ENCODE peak calls at places on chromosomes 5 and 9, in four cellular contexts. One of them, this sample, is unnamed.
A peak's percentile ranks its signal among the peaks of the same experiment; 100 is the strongest.

GRCh38 chr9:133914483-133915342 is 77.4 kb downstream of the VAV2 start:
- DNase-seq in GM12878: no peak
- DNase-seq in H1: no peak
- DNase-seq in K562: no peak
- DNase-seq in this sample: no peak

GRCh38 chr9:126154182-126154827 is 172.3 kb upstream of the MVB12B start:
- DNase-seq in GM12878: no peak
- DNase-seq in H1: no peak
- DNase-seq in K562: no peak
- DNase-seq in this sample: no peak

GRCh38 chr5:173590436-173591299 is 25.8 kb downstream of the BOD1 start:
- DNase-seq in GM12878: no peak
- DNase-seq in H1: no peak
- DNase-seq in K562: no peak
- DNase-seq in this sample: no peak

GRCh38 chr5:175712313-175712680 is 54.4 kb downstream of the HRH2 start:
- DNase-seq in GM12878: no peak
- DNase-seq in H1: no peak
- DNase-seq in K562: no peak
- DNase-seq in this sample: no peak

GRCh38 chr9:101366038-101366756 is 18.6 kb downstream of the BAAT start:
- DNase-seq in GM12878: no peak
- DNase-seq in H1: no peak
- DNase-seq in K562: peak; percentile 35
- DNase-seq in this sample: no peak

GRCh38 chr5:40033411-40033810 is 608.6 kb upstream of the DAB2 start:
- DNase-seq in GM12878: peak; percentile 3
- DNase-seq in H1: no peak
- DNase-seq in K562: no peak
- DNase-seq in this sample: no peak

GRCh38 chr5:761854-762685 is 22.5 kb downstream of the ZDHHC11B start:
- DNase-seq in GM12878: no peak
- DNase-seq in H1: no peak
- DNase-seq in K562: no peak
- DNase-seq in this sample: peak; percentile 83

GRCh38 chr9:138022121-138022741 is 144.6 kb downstream of the CACNA1B start:
- DNase-seq in GM12878: no peak
- DNase-seq in H1: peak; percentile 70
- DNase-seq in K562: peak; percentile 41
- DNase-seq in this sample: peak; percentile 22

GRCh38 chr9:6620353-6620752 is 25.2 kb downstream of the GLDC start:
- DNase-seq in GM12878: no peak
- DNase-seq in H1: no peak
- DNase-seq in K562: no peak
- DNase-seq in this sample: no peak

GRCh38 chr9:74285075-74285474 is 212.1 kb upstream of the RORB start:
- DNase-seq in GM12878: no peak
- DNase-seq in H1: no peak
- DNase-seq in K562: no peak
- DNase-seq in this sample: no peak

GRCh38 chr5:32501071-32501470 is 56.5 kb upstream of the ZFR start:
- DNase-seq in GM12878: no peak
- DNase-seq in H1: no peak
- DNase-seq in K562: no peak
- DNase-seq in this sample: no peak

GRCh38 chr5:77972545-77973252 is 196.6 kb upstream of the TBCA start:
- DNase-seq in GM12878: no peak
- DNase-seq in H1: no peak
- DNase-seq in K562: no peak
- DNase-seq in this sample: peak; percentile 76

GRCh38 chr5:127878174-127878750 is 175.1 kb downstream of the CCDC192 start:
- DNase-seq in GM12878: no peak
- DNase-seq in H1: peak; percentile 13
- DNase-seq in K562: peak; percentile 10
- DNase-seq in this sample: peak; percentile 12

GRCh38 chr9:3238241-3238640 is 287.6 kb downstream of the RFX3 start:
- DNase-seq in GM12878: no peak
- DNase-seq in H1: no peak
- DNase-seq in K562: no peak
- DNase-seq in this sample: no peak

GRCh38 chr5:160048131-160048530 is 39.2 kb downstream of the TTC1 start:
- DNase-seq in GM12878: no peak
- DNase-seq in H1: no peak
- DNase-seq in K562: no peak
- DNase-seq in this sample: no peak

GRCh38 chr5:149878371-149878770 is 66.2 kb downstream of the PDE6A start:
- DNase-seq in GM12878: no peak
- DNase-seq in H1: no peak
- DNase-seq in K562: no peak
- DNase-seq in this sample: no peak

GRCh38 chr5:7393921-7394799 is 1.8 kb upstream of the ADCY2 start:
- DNase-seq in GM12878: no peak
- DNase-seq in H1: no peak
- DNase-seq in K562: no peak
- DNase-seq in this sample: no peak

GRCh38 chr9:131879531-131880290 is 139.8 kb upstream of the RAPGEF1 start:
- DNase-seq in GM12878: no peak
- DNase-seq in H1: no peak
- DNase-seq in K562: no peak
- DNase-seq in this sample: no peak

GRCh38 chr9:76962732-76963131 is 56.7 kb upstream of the FOXB2 start:
- DNase-seq in GM12878: no peak
- DNase-seq in H1: no peak
- DNase-seq in K562: no peak
- DNase-seq in this sample: no peak

GRCh38 chr5:181052526-181052927 is 12.5 kb downstream of the BTNL9 start:
- DNase-seq in GM12878: no peak
- DNase-seq in H1: no peak
- DNase-seq in K562: no peak
- DNase-seq in this sample: no peak

GRCh38 chr5:130386155-130386554 is 481.9 kb downstream of the CHSY3 start:
- DNase-seq in GM12878: no peak
- DNase-seq in H1: no peak
- DNase-seq in K562: no peak
- DNase-seq in this sample: no peak

GRCh38 chr5:32020271-32020670 is 153.8 kb downstream of the GOLPH3 start:
- DNase-seq in GM12878: peak; percentile 42
- DNase-seq in H1: no peak
- DNase-seq in K562: no peak
- DNase-seq in this sample: no peak

GRCh38 chr9:101487443-101487855 is 46.2 kb upstream of the RNF20 start:
- DNase-seq in GM12878: no peak
- DNase-seq in H1: no peak
- DNase-seq in K562: no peak
- DNase-seq in this sample: no peak

GRCh38 chr9:23662320-23662719 is 163.7 kb downstream of the ELAVL2 start:
- DNase-seq in GM12878: no peak
- DNase-seq in H1: no peak
- DNase-seq in K562: no peak
- DNase-seq in this sample: no peak

GRCh38 chr9:128149001-128149701 is at the start of gene LCN2:
- DNase-seq in GM12878: no peak
- DNase-seq in H1: no peak
- DNase-seq in K562: peak; percentile 16
- DNase-seq in this sample: no peak

GRCh38 chr5:527646-528591 is 3.7 kb upstream of the SLC9A3 start:
- DNase-seq in GM12878: no peak
- DNase-seq in H1: no peak
- DNase-seq in K562: no peak
- DNase-seq in this sample: peak; percentile 68

GRCh38 chr5:64835266-64835665 is 66.5 kb downstream of the CWC27 start:
- DNase-seq in GM12878: no peak
- DNase-seq in H1: no peak
- DNase-seq in K562: no peak
- DNase-seq in this sample: no peak

GRCh38 chr5:149747833-149748366 is 17.8 kb downstream of the PPARGC1B start:
- DNase-seq in GM12878: no peak
- DNase-seq in H1: no peak
- DNase-seq in K562: no peak
- DNase-seq in this sample: no peak

GRCh38 chr9:81132318-81132717 is 557.0 kb downstream of the TLE1 start:
- DNase-seq in GM12878: no peak
- DNase-seq in H1: no peak
- DNase-seq in K562: no peak
- DNase-seq in this sample: no peak

GRCh38 chr9:18208166-18209059 is 265.5 kb upstream of the ADAMTSL1 start:
- DNase-seq in GM12878: no peak
- DNase-seq in H1: peak; percentile 46
- DNase-seq in K562: no peak
- DNase-seq in this sample: peak; percentile 6

DNA sequence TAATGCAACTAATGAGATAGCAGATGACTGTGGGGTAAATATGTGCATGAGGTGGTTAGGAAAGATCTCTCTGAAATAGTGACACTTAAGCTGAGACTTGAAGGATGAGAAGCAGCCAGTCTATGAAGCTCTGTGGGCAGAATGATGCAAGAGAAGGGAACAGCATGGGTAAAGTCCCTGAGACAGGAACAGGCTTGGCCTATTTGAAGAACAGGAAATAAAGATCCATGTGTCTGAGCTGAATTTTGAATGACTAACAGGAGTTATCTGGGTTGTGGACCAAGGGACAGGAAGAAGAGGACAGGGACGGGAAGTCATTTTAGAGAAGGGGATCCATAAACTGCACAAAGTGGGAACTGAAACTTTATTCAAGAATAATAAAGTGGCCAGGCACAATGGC is 25.6 kb upstream of the HMGCS1 start:
- DNase-seq in GM12878: no peak
- DNase-seq in H1: no peak
- DNase-seq in K562: no peak
- DNase-seq in this sample: no peak
- TF ChIP-seq CHD2 in GM12878: no peak
- TF ChIP-seq CHD2 in H1: no peak
- TF ChIP-seq CHD2 in K562: no peak
- TF ChIP-seq CHD2 in this sample: no peak

GRCh38 chr9:95910023-95910706 is 34.7 kb downstream of the ERCC6L2 start:
- DNase-seq in GM12878: no peak
- DNase-seq in H1: no peak
- DNase-seq in K562: no peak
- DNase-seq in this sample: no peak
- TF ChIP-seq NRF1 in GM12878: no peak
- TF ChIP-seq NRF1 in H1: no peak
- TF ChIP-seq NRF1 in K562: no peak
- TF ChIP-seq NRF1 in this sample: no peak

GRCh38 chr5:179908528-179908927 is 831 bp upstream of the TBC1D9B start:
- DNase-seq in GM12878: no peak
- DNase-seq in H1: peak; percentile 47
- DNase-seq in K562: no peak
- DNase-seq in this sample: peak; percentile 67

GRCh38 chr5:179907570-179908324 is at the start of gene TBC1D9B:
- DNase-seq in GM12878: no peak
- DNase-seq in H1: no peak
- DNase-seq in K562: peak; percentile 91
- DNase-seq in this sample: peak; percentile 96

GRCh38 chr5:179906294-179906794 is 1.4 kb downstream of the TBC1D9B start:
- DNase-seq in GM12878: no peak
- DNase-seq in H1: no peak
- DNase-seq in K562: no peak
- DNase-seq in this sample: no peak

GRCh38 chr5:179905144-179905526 is 2.6 kb downstream of the TBC1D9B start:
- DNase-seq in GM12878: no peak
- DNase-seq in H1: no peak
- DNase-seq in K562: no peak
- DNase-seq in this sample: no peak

GRCh38 chr5:179906795-179907569 is 715 bp downstream of the TBC1D9B start:
- DNase-seq in GM12878: no peak
- DNase-seq in H1: no peak
- DNase-seq in K562: peak; percentile 55
- DNase-seq in this sample: peak; percentile 79
- TF ChIP-seq USF2 in GM12878: no peak
- TF ChIP-seq USF2 in H1: no peak
- TF ChIP-seq USF2 in K562: no peak
- TF ChIP-seq USF2 in this sample: no peak

GRCh38 chr5:135704616-135705015 is 125.8 kb upstream of the CXCL14 start:
- DNase-seq in GM12878: no peak
- DNase-seq in H1: no peak
- DNase-seq in K562: no peak
- DNase-seq in this sample: no peak

GRCh38 chr5:135706474-135706873 is 127.7 kb upstream of the CXCL14 start:
- DNase-seq in GM12878: no peak
- DNase-seq in H1: no peak
- DNase-seq in K562: no peak
- DNase-seq in this sample: no peak

GRCh38 chr5:135705941-135706340 is 127.2 kb upstream of the CXCL14 start:
- DNase-seq in GM12878: no peak
- DNase-seq in H1: no peak
- DNase-seq in K562: no peak
- DNase-seq in this sample: no peak

GRCh38 chr5:135706893-135707292 is 127.6 kb upstream of the SLC25A48 start:
- DNase-seq in GM12878: no peak
- DNase-seq in H1: no peak
- DNase-seq in K562: no peak
- DNase-seq in this sample: no peak

DNA sequence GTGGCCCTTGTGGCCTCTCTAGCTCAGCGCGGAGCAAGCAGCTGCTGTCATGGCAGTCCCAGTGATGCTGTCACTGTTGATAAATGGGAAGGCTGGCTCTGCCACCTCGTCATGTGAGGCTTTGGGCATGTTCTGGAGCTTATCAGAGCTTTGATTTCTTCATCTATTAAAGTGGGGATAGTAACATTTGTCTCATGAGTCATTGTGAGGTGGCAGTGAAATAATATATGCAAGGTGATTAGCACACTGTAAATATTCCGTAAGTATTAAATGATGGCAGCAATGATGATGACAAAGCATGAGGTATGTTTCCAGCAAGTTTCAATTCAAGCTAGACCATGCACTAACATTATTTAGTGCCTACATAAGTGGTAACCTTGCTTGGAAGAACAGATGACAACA is 126.4 kb upstream of the CXCL14 start:
- DNase-seq in GM12878: no peak
- DNase-seq in H1: no peak
- DNase-seq in K562: no peak
- DNase-seq in this sample: no peak
- TF ChIP-seq CHD2 in GM12878: no peak
- TF ChIP-seq CHD2 in H1: no peak
- TF ChIP-seq CHD2 in K562: no peak
- TF ChIP-seq CHD2 in this sample: no peak

DNA sequence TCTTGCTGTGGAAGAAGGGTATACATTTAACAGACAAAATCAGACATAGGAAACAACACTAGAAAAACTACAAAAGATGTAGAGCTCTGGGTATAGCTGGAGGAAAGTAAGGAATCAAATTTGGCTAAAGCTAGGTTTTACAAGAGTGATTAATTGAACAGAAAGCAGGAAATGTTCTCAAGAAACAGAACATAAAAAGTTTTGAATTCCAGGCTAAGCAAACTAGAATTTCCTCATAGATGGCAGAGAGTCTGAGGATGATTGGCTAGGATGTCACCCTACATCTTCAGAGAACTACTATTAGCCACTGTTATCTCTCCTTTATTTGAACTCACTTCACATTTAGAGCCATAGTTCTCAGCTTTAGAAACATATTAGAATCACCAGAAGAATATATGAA is 502.1 kb upstream of the PAPPA start:
- DNase-seq in GM12878: no peak
- DNase-seq in H1: no peak
- DNase-seq in K562: no peak
- DNase-seq in this sample: no peak
- TF ChIP-seq NRF1 in GM12878: no peak
- TF ChIP-seq NRF1 in H1: no peak
- TF ChIP-seq NRF1 in K562: no peak
- TF ChIP-seq NRF1 in this sample: no peak

This sample was measured in SK-N-SH.